ENCODE peak calls at places on chromosomes 5 and 9, in four cellular contexts. C is gastrocnemius medialis; X is CD8-positive, alpha-beta T cell; B is thoracic aorta. G is an unnamed sample. For H3K36me3 and H3K4me1, the result is how much of the 10 kb centered on the place peaks cover.

GRCh38 chr5:78638423-78638822 is 10.1 kb downstream of the LHFPL2 start:
- DNase-seq in C (no peak), X (no peak), B (peak), G (no peak)

GRCh38 chr5:34694012-34694411 is 37.9 kb downstream of the RAI14 start:
- DNase-seq in C (no peak), X (no peak), B (no peak), G (no peak)

GRCh38 chr9:132451276-132451675 is 41.3 kb downstream of the CFAP77 start:
- DNase-seq in C (no peak), X (peak), B (no peak), G (no peak)

GRCh38 chr9:134622896-134623407 is 18.7 kb upstream of the COL5A1 start:
- DNase-seq in C (no peak), X (no peak), B (no peak), G (no peak)

GRCh38 chr5:855771-856530 is 5.2 kb upstream of the ZDHHC11 start:
- DNase-seq in C (no peak), X (no peak), B (no peak), G (no peak)

GRCh38 chr5:147381555-147381954 is 128.3 kb downstream of the DPYSL3 start:
- DNase-seq in C (no peak), X (no peak), B (no peak), G (no peak)

GRCh38 chr9:35484406-35484805 is 5.5 kb upstream of the RUSC2 start:
- DNase-seq in C (no peak), X (no peak), B (no peak), G (no peak)

GRCh38 chr9:123541441-123541840 is 185.4 kb downstream of the CRB2 start:
- DNase-seq in C (no peak), X (no peak), B (no peak), G (no peak)

GRCh38 chr9:14692918-14693861 is at the start of gene ZDHHC21:
- DNase-seq in C (peak), X (peak), B (no peak), G (peak)

GRCh38 chr5:43078956-43079355 is 38.8 kb upstream of the ANXA2R start:
- DNase-seq in C (no peak), X (no peak), B (no peak), G (no peak)

GRCh38 chr5:101424530-101425175 is 521.6 kb upstream of the ST8SIA4 start:
- DNase-seq in C (no peak), X (no peak), B (no peak), G (no peak)

GRCh38 chr9:113588242-113588810 is 124.8 kb downstream of the RGS3 start:
- DNase-seq in C (no peak), X (no peak), B (no peak), G (no peak)

GRCh38 chr5:132260714-132261615 is 3.5 kb downstream of the PDLIM4 start:
- DNase-seq in C (no peak), X (no peak), B (peak), G (no peak)

GRCh38 chr5:6788439-6788838 is 75.2 kb downstream of the TENT4A start:
- DNase-seq in C (no peak), X (no peak), B (no peak), G (no peak)
- H3K36me3 ChIP-seq in C (under half), X (under half), B (under half), G (under half)

DNA sequence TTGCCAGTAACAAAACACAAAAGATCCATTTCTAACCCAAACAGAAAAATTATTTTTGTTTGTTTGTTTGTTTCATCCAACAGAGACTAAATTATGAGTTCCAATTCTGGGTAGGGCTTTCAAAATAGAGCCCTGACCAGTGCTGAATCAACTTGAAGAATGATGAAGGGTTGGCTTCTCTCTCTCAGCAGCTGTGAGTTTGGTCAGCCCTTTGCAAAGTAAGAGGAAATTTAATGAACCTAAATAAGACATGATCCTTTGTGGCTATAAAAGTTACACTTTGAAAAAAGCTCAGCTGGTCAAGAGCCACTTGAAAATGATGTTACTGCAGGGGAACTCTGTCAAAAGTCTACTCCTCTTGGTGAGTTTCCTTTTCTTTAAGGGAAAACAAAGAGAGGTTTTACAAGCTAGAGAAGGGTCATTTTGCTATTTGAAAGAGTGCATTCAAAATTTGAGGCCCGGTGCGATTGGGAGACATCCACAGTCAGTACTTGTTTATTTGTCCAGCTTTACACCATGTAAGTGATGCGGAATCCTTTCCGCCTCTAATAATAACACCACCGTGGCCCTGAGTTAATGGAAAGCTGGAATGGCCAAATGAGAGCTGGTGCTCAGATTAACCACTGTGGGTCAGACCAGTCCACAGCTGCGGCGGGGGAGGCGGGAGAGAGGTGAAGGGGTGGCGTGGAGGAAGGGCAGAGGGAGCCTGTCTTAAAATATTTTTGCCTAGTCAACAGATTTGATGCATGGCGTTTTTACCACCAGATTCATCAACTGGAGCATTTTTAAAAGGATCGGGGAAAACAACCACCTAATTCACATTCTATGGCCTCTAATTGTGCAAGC is 403.9 kb downstream of the TLE4 start:
- DNase-seq in C (peak), X (no peak), B (no peak), G (no peak)
- H3K4me1 ChIP-seq in C (under half), X (under half), B (under half), G (under half)

DNA sequence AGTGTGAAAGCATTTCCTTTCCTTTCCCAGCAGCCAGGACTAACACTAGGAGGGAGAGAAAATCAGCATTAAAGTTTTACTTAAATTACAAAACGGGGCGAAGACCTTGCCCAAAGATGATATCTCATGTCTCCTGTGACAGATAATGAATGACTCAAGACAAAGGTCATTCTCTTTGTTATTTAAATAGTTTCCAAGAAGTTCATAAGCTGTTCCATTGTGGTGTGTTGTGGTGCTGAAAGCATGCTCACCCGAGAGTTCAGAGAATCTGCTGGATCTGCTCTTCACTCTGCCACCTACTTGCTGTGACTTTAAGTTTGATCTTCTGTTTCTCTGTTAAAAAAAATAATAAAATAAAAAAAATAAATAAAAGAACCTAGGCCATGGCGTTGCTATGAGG is 265.9 kb upstream of the NR4A3 start:
- DNase-seq in C (no peak), X (no peak), B (no peak), G (no peak)
- H3K36me3 ChIP-seq in C (under half), X (under half), B (under half), G (under half)

DNA sequence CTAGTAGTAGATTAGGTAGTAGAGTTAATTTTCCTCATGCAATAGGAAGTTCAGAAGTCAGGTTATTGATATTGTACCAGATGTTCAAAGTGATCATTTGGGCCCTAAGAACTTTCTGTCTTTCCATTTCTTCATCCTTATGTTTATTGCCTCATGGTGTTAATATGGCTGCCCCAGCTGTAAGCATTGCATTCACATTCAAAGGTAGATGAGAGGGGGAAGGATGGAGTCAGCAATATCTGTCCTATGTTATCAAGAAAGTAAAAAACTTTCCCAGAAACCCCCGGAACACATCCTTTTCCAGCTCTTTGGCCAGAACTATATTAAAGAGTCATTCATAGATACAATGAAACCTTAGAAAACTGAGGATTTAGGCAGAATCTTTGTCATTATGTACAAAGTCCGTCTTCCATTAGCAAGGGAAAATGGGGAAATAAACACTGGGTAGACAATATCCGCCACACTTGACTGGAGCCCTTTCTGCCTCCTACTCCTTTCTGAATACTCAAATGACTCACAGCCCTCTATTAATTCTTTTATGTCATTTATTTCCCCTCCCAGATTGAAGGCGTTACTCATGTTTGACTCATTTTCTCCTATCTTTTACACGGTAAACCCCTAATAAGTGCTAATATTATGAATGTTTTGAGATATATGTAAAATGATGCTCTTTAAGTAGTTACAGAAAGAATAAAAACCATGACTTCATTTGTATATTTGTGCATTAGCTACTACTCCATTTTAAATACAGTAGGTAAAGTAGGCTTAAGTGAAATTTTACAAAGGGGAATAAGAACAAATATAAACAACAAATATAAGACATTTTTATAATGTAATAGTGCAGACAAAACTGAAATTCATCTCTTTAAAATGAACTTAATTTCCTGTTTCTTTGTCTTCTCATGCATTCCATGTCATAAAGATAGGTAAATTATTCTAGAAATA is 127.6 kb downstream of the SLF1 start:
- DNase-seq in C (no peak), X (no peak), B (no peak), G (no peak)
- H3K4me1 ChIP-seq in C (under half), X (under half), B (under half), G (under half)